ENCODE peak calls at places on chromosomes 16 and 17, in five cellular contexts. F is HCT116, G is suprapubic skin, A is transverse colon, C is upper lobe of left lung. N is an unnamed sample.
A peak's percentile ranks its signal among the peaks of the same experiment; 100 is the strongest.

GRCh38 chr16:67702130-67702529 is 17.0 kb downstream of the GFOD2 start:
- DNase-seq in F (no peak), G (no peak), A (no peak), C (no peak), N (no peak)

GRCh38 chr16:19757026-19757425 is 39.0 kb downstream of the IQCK start:
- DNase-seq in F (no peak), G (no peak), A (no peak), C (no peak), N (no peak)

GRCh38 chr16:78642621-78643285 is 543.3 kb downstream of the WWOX start:
- DNase-seq in F (no peak), G (no peak), A (no peak), C (no peak), N (no peak)

GRCh38 chr17:60577147-60577925 is 22.7 kb upstream of the PPM1D start:
- DNase-seq in F (no peak), G (no peak), A (peak; percentile 25), C (no peak), N (no peak)

GRCh38 chr16:27526169-27526568 is 23.5 kb downstream of the GTF3C1 start:
- DNase-seq in F (no peak), G (no peak), A (no peak), C (no peak), N (no peak)

GRCh38 chr16:64858076-64858475 is 263.8 kb downstream of the CDH11 start:
- DNase-seq in F (no peak), G (no peak), A (no peak), C (no peak), N (no peak)

GRCh38 chr16:74226361-74226979 is 70.1 kb upstream of the PSMD7 start:
- DNase-seq in F (peak; percentile 16), G (no peak), A (no peak), C (no peak), N (no peak)

GRCh38 chr16:53926209-53926608 is 222.3 kb downstream of the FTO start:
- DNase-seq in F (no peak), G (no peak), A (no peak), C (no peak), N (no peak)

GRCh38 chr16:67240506-67240905 is 6.8 kb downstream of the FHOD1 start:
- DNase-seq in F (no peak), G (no peak), A (no peak), C (no peak), N (no peak)

GRCh38 chr17:50203589-50204345 is 2.3 kb upstream of the COL1A1 start:
- DNase-seq in F (no peak), G (no peak), A (peak; percentile 8), C (no peak), N (no peak)

GRCh38 chr16:19085679-19086200 is 18.3 kb downstream of the COQ7 start:
- DNase-seq in F (no peak), G (no peak), A (peak; percentile 64), C (no peak), N (no peak)

GRCh38 chr17:48591435-48592077 is 1.5 kb upstream of the HOXB3 start:
- DNase-seq in F (no peak), G (no peak), A (no peak), C (no peak), N (no peak)

GRCh38 chr16:46928811-46929210 is 44.6 kb downstream of the GPT2 start:
- DNase-seq in F (no peak), G (no peak), A (no peak), C (no peak), N (no peak)
- H3K27ac ChIP-seq in F (no peak overlapping the region), G (no peak overlapping the region), A (no peak overlapping the region), C (no peak overlapping the region), N (no peak overlapping the region)

DNA sequence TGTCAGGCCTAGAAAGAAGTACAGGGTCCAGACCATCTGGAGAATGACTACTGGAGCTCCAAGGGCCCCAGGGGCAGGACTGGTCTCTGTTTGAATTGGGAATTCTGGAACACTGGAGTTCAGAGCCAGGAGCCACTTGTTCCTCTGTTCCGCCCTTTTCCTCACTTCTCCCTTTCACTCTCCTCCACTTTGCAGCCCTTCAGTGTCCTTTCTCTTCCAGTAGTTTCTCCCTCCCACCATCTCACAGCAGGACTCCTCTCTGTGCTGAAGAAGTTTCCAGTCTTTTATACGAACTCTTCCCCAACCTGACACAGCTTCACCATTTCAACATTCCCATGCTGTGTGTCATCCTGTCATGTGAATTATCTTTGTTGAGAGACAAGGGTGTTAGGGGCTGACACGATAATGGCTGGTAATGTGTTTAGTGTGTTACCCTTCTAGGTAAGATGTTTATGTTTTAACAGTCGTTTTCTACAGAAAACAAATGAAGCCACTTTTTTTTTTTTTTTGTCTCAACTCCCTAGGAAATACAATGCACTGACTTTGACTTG is 180.3 kb upstream of the MYOCD start:
- DNase-seq in F (no peak), G (no peak), A (no peak), C (no peak), N (no peak)
- TF ChIP-seq POLR2AphosphoS5 in F (no peak), G (no peak), A (no peak), C (no peak), N (no peak)

DNA sequence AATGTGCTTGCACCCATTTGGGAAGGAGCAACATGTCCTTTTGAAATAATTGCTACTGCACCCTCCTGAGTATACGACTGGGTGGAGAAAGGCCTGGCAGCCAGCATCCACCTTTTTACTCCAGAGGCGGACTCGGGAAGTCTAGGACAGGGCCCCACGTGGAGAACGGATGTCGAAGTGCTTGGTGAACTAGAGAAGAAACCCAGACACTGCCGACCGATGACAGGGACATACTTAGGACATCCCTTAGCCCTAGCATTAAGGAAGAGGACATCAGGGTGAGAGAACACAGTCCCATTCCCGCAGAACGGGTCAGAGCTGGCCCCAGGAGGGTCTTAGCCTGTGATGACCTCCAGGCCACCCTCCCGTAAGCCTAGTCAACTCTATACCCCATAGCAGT is 3.8 kb downstream of the YBX2 start:
- DNase-seq in F (no peak), G (no peak), A (no peak), C (no peak), N (no peak)
- H3K27ac ChIP-seq in F (no peak overlapping the region), G (no peak overlapping the region), A (no peak overlapping the region), C (no peak overlapping the region), N (no peak overlapping the region)

GRCh38 chr16:89970011-89970410 is 21.5 kb downstream of the DEF8 start:
- DNase-seq in F (no peak), G (no peak), A (no peak), C (no peak), N (no peak)
- TF ChIP-seq POLR2AphosphoS5 in F (no peak), G (no peak), A (no peak), C (no peak), N (no peak)

GRCh38 chr17:41510251-41511065 is 5.0 kb upstream of the KRT13 start:
- DNase-seq in F (no peak), G (no peak), A (no peak), C (no peak), N (no peak)
- H3K27ac ChIP-seq in F (no peak overlapping the region), G (no peak overlapping the region), A (no peak overlapping the region), C (no peak overlapping the region), N (peak overlapping the region; percentile 57)

DNA sequence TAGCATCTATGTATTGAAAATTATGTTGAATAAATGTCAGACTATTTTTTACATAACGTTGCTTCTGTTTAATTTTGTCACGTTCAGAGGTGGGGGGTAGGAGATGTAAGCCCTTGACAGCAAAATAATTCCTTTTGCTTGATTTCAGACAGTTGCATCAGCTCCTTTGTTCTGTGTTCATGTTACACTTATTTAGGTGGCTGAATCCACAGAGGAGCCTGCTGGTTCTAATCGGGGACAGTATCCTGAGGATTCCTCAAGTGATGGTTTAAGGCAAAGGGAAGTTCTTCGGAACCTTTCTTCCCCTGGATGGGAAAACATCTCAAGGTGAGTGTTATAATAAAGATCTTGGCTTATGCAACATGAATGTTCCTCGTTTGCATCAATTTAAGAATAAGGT is 4.5 kb downstream of the HERPUD1 start:
- DNase-seq in F (no peak), G (no peak), A (no peak), C (no peak), N (no peak)
- TF ChIP-seq POLR2AphosphoS5 in F (peak; percentile 35), G (no peak), A (peak; percentile 4), C (no peak), N (no peak)

N was measured in Panc1.